ENCODE peak calls at places on chromosome 2, in nine cellular contexts. One of them, this sample, is unnamed.

GRCh38 chr2:172947461-172947860 is 128.2 kb upstream of the MAP3K20 start:
- DNase-seq in kidney epithelial cell: no peak
- DNase-seq in amniotic stem cell: no peak
- DNase-seq in cardiac muscle cell: no peak
- DNase-seq in NCI-H2081: no peak
- DNase-seq in AG04449: no peak
- DNase-seq in foreskin fibroblast: no peak
- DNase-seq in sigmoid colon: no peak
- DNase-seq in HFFc6: peak
- DNase-seq in this sample: no peak

GRCh38 chr2:101418704-101419663 is 31.7 kb upstream of the CREG2 start:
- DNase-seq in cardiac muscle cell: peak
- DNase-seq in amniotic stem cell: peak
- DNase-seq in sigmoid colon: peak
- DNase-seq in HFFc6: peak
- DNase-seq in NCI-H2081: peak
- DNase-seq in kidney epithelial cell: no peak
- DNase-seq in AG04449: no peak
- DNase-seq in foreskin fibroblast: peak
- DNase-seq in this sample: peak

GRCh38 chr2:88329815-88330603 is 122.5 kb downstream of the FOXI3 start:
- DNase-seq in foreskin fibroblast: peak
- DNase-seq in HFFc6: no peak
- DNase-seq in amniotic stem cell: no peak
- DNase-seq in kidney epithelial cell: peak
- DNase-seq in AG04449: no peak
- DNase-seq in cardiac muscle cell: peak
- DNase-seq in NCI-H2081: peak
- DNase-seq in sigmoid colon: no peak
- DNase-seq in this sample: no peak

GRCh38 chr2:209469481-209469880 is 45.6 kb downstream of the MAP2 start:
- DNase-seq in sigmoid colon: no peak
- DNase-seq in amniotic stem cell: no peak
- DNase-seq in HFFc6: no peak
- DNase-seq in NCI-H2081: no peak
- DNase-seq in cardiac muscle cell: no peak
- DNase-seq in AG04449: no peak
- DNase-seq in kidney epithelial cell: no peak
- DNase-seq in foreskin fibroblast: no peak
- DNase-seq in this sample: no peak

GRCh38 chr2:235693279-235693678 is 199.4 kb downstream of the AGAP1 start:
- DNase-seq in NCI-H2081: no peak
- DNase-seq in AG04449: no peak
- DNase-seq in kidney epithelial cell: no peak
- DNase-seq in cardiac muscle cell: no peak
- DNase-seq in amniotic stem cell: no peak
- DNase-seq in HFFc6: no peak
- DNase-seq in foreskin fibroblast: no peak
- DNase-seq in sigmoid colon: peak
- DNase-seq in this sample: no peak

GRCh38 chr2:179239194-179239593 is 25.4 kb downstream of the SESTD1 start:
- DNase-seq in NCI-H2081: no peak
- DNase-seq in AG04449: no peak
- DNase-seq in cardiac muscle cell: no peak
- DNase-seq in HFFc6: no peak
- DNase-seq in sigmoid colon: no peak
- DNase-seq in kidney epithelial cell: peak
- DNase-seq in amniotic stem cell: no peak
- DNase-seq in foreskin fibroblast: no peak
- DNase-seq in this sample: no peak

GRCh38 chr2:55618649-55619055 is 1.2 kb upstream of the PPP4R3B start:
- DNase-seq in AG04449: no peak
- DNase-seq in sigmoid colon: peak
- DNase-seq in NCI-H2081: peak
- DNase-seq in cardiac muscle cell: peak
- DNase-seq in amniotic stem cell: peak
- DNase-seq in HFFc6: peak
- DNase-seq in kidney epithelial cell: no peak
- DNase-seq in foreskin fibroblast: peak
- DNase-seq in this sample: peak

GRCh38 chr2:230902180-230902899 is 22.7 kb downstream of the GPR55 start:
- DNase-seq in AG04449: peak
- DNase-seq in cardiac muscle cell: peak
- DNase-seq in sigmoid colon: peak
- DNase-seq in kidney epithelial cell: no peak
- DNase-seq in amniotic stem cell: no peak
- DNase-seq in HFFc6: peak
- DNase-seq in NCI-H2081: no peak
- DNase-seq in foreskin fibroblast: peak
- DNase-seq in this sample: peak

GRCh38 chr2:172085460-172086159 is at the start of gene DLX1:
- DNase-seq in AG04449: no peak
- DNase-seq in NCI-H2081: no peak
- DNase-seq in HFFc6: no peak
- DNase-seq in sigmoid colon: peak
- DNase-seq in kidney epithelial cell: no peak
- DNase-seq in amniotic stem cell: no peak
- DNase-seq in foreskin fibroblast: no peak
- DNase-seq in cardiac muscle cell: no peak
- DNase-seq in this sample: no peak

GRCh38 chr2:26885651-26886329 is 37.9 kb downstream of the DPYSL5 start:
- DNase-seq in cardiac muscle cell: no peak
- DNase-seq in foreskin fibroblast: no peak
- DNase-seq in sigmoid colon: no peak
- DNase-seq in HFFc6: no peak
- DNase-seq in amniotic stem cell: no peak
- DNase-seq in AG04449: no peak
- DNase-seq in NCI-H2081: no peak
- DNase-seq in kidney epithelial cell: no peak
- DNase-seq in this sample: no peak